ENCODE peak calls at places on chromosome 1, in seven cellular contexts. One of them, this sample, is unnamed.

GRCh38 chr1:203274603-203275381 is 30.5 kb upstream of the BTG2 start:
- DNase-seq in Calu3: no peak
- DNase-seq in uterus: peak; percentile 83
- DNase-seq in progenitor cell of endocrine pancreas: no peak
- DNase-seq in fibroblast of lung: no peak
- DNase-seq in sigmoid colon: peak; percentile 93
- DNase-seq in neural crest cell: no peak
- DNase-seq in this sample: no peak

GRCh38 chr1:155078496-155079209 is at the start of gene EFNA3:
- DNase-seq in progenitor cell of endocrine pancreas: no peak
- DNase-seq in sigmoid colon: peak; percentile 79
- DNase-seq in fibroblast of lung: no peak
- DNase-seq in Calu3: peak; percentile 88
- DNase-seq in neural crest cell: peak; percentile 70
- DNase-seq in uterus: peak; percentile 69
- DNase-seq in this sample: no peak

GRCh38 chr1:213905315-213905714 is 82.5 kb upstream of the PROX1 start:
- DNase-seq in fibroblast of lung: no peak
- DNase-seq in sigmoid colon: no peak
- DNase-seq in Calu3: no peak
- DNase-seq in progenitor cell of endocrine pancreas: no peak
- DNase-seq in neural crest cell: no peak
- DNase-seq in uterus: no peak
- DNase-seq in this sample: no peak

GRCh38 chr1:103416681-103417318 is 108.7 kb upstream of the RNPC3 start:
- DNase-seq in uterus: no peak
- DNase-seq in fibroblast of lung: peak; percentile 8
- DNase-seq in progenitor cell of endocrine pancreas: no peak
- DNase-seq in sigmoid colon: no peak
- DNase-seq in neural crest cell: no peak
- DNase-seq in Calu3: no peak
- DNase-seq in this sample: no peak

GRCh38 chr1:69421286-69421685 is 146.4 kb upstream of the LRRC7 start:
- DNase-seq in neural crest cell: no peak
- DNase-seq in progenitor cell of endocrine pancreas: no peak
- DNase-seq in fibroblast of lung: no peak
- DNase-seq in Calu3: no peak
- DNase-seq in sigmoid colon: no peak
- DNase-seq in uterus: no peak
- DNase-seq in this sample: no peak

GRCh38 chr1:151537112-151537511 is 3.0 kb upstream of the TUFT1 start:
- DNase-seq in uterus: peak; percentile 33
- DNase-seq in progenitor cell of endocrine pancreas: no peak
- DNase-seq in fibroblast of lung: peak; percentile 98
- DNase-seq in sigmoid colon: no peak
- DNase-seq in neural crest cell: no peak
- DNase-seq in Calu3: no peak
- DNase-seq in this sample: no peak

GRCh38 chr1:218878369-218878768 is 295.3 kb upstream of the LYPLAL1 start:
- DNase-seq in Calu3: no peak
- DNase-seq in neural crest cell: no peak
- DNase-seq in progenitor cell of endocrine pancreas: no peak
- DNase-seq in uterus: no peak
- DNase-seq in fibroblast of lung: peak; percentile 47
- DNase-seq in sigmoid colon: no peak
- DNase-seq in this sample: peak; percentile 52

GRCh38 chr1:156356262-156356874 is 12.6 kb upstream of the RHBG start:
- DNase-seq in Calu3: no peak
- DNase-seq in fibroblast of lung: no peak
- DNase-seq in sigmoid colon: no peak
- DNase-seq in neural crest cell: no peak
- DNase-seq in progenitor cell of endocrine pancreas: no peak
- DNase-seq in uterus: no peak
- DNase-seq in this sample: no peak

GRCh38 chr1:189821838-189822237 is 655.8 kb downstream of the BRINP3 start:
- DNase-seq in progenitor cell of endocrine pancreas: no peak
- DNase-seq in sigmoid colon: no peak
- DNase-seq in uterus: no peak
- DNase-seq in Calu3: no peak
- DNase-seq in fibroblast of lung: peak; percentile 4
- DNase-seq in neural crest cell: no peak
- DNase-seq in this sample: no peak

GRCh38 chr1:84171471-84171870 is 27.4 kb downstream of the PRKACB start:
- DNase-seq in fibroblast of lung: no peak
- DNase-seq in Calu3: no peak
- DNase-seq in uterus: no peak
- DNase-seq in neural crest cell: no peak
- DNase-seq in progenitor cell of endocrine pancreas: no peak
- DNase-seq in sigmoid colon: no peak
- DNase-seq in this sample: no peak

GRCh38 chr1:163300569-163300968 is 21.2 kb upstream of the NUF2 start:
- DNase-seq in fibroblast of lung: no peak
- DNase-seq in sigmoid colon: no peak
- DNase-seq in Calu3: no peak
- DNase-seq in progenitor cell of endocrine pancreas: no peak
- DNase-seq in uterus: no peak
- DNase-seq in neural crest cell: no peak
- DNase-seq in this sample: no peak

GRCh38 chr1:209335090-209335692 is 248.3 kb upstream of the CAMK1G start:
- DNase-seq in progenitor cell of endocrine pancreas: peak; percentile 14
- DNase-seq in uterus: no peak
- DNase-seq in Calu3: peak; percentile 49
- DNase-seq in neural crest cell: peak; percentile 49
- DNase-seq in fibroblast of lung: peak; percentile 18
- DNase-seq in sigmoid colon: no peak
- DNase-seq in this sample: no peak

GRCh38 chr1:27522148-27522859 is 32.3 kb upstream of the WASF2 start:
- DNase-seq in neural crest cell: no peak
- DNase-seq in progenitor cell of endocrine pancreas: no peak
- DNase-seq in fibroblast of lung: no peak
- DNase-seq in sigmoid colon: no peak
- DNase-seq in uterus: no peak
- DNase-seq in Calu3: no peak
- DNase-seq in this sample: no peak
- TF ChIP-seq CTCF in neural crest cell: no peak
- TF ChIP-seq CTCF in progenitor cell of endocrine pancreas: no peak
- TF ChIP-seq CTCF in fibroblast of lung: no peak
- TF ChIP-seq CTCF in sigmoid colon: no peak
- TF ChIP-seq CTCF in uterus: no peak
- TF ChIP-seq CTCF in Calu3: no peak
- TF ChIP-seq CTCF in this sample: no peak

GRCh38 chr1:108692724-108693655 is 880 bp downstream of the PRPF38B start:
- DNase-seq in uterus: peak; percentile 42
- DNase-seq in progenitor cell of endocrine pancreas: no peak
- DNase-seq in neural crest cell: no peak
- DNase-seq in sigmoid colon: peak; percentile 76
- DNase-seq in fibroblast of lung: peak; percentile 86
- DNase-seq in Calu3: peak; percentile 36
- DNase-seq in this sample: peak; percentile 40
- TF ChIP-seq CTCF in uterus: no peak
- TF ChIP-seq CTCF in progenitor cell of endocrine pancreas: peak; percentile 29
- TF ChIP-seq CTCF in neural crest cell: peak; percentile 48
- TF ChIP-seq CTCF in sigmoid colon: no peak
- TF ChIP-seq CTCF in fibroblast of lung: peak; percentile 35
- TF ChIP-seq CTCF in Calu3: no peak
- TF ChIP-seq CTCF in this sample: peak; percentile 33

DNA sequence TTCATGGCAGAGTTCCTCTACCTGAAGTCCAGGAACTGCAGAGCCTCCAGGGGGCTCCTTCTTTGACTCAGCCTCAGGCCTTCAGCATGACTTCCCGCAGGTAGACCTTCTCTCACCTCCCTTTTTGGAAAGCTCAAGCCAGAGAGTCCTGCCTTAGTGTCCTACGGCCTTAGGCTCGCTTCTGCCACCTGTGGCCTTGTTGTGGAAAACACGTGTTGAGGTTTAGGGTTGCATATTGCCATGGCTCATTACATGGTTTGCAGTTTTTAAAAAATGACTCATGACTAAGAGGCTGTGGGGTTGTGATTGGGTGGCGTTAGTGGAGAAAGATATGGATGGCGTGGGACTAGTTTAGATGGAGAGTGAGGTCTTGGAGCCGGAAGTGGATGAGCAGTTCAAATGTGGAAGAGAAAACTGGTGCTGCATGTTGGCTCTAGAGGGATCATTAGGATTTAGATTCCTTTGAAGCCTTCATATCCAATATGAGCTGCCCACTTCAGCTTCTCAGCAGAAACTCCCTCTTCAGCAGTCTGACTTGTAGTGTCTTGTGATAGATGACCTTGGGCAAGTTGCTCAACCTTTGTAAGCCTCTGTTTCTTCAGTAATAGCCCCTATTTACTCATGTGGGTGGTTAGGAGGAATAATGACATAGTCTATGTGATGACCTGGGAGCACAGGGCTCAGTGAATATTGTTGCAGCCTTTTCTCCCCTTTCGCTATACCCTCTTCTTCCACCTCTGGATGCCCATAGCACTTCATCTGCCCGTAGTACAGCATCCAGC is 6.5 kb upstream of the FGGY start:
- DNase-seq in progenitor cell of endocrine pancreas: no peak
- DNase-seq in fibroblast of lung: peak; percentile 51
- DNase-seq in uterus: no peak
- DNase-seq in sigmoid colon: no peak
- DNase-seq in Calu3: peak; percentile 69
- DNase-seq in neural crest cell: no peak
- DNase-seq in this sample: no peak
- TF ChIP-seq CTCF in progenitor cell of endocrine pancreas: peak; percentile 54
- TF ChIP-seq CTCF in fibroblast of lung: peak; percentile 46
- TF ChIP-seq CTCF in uterus: no peak
- TF ChIP-seq CTCF in sigmoid colon: no peak
- TF ChIP-seq CTCF in Calu3: peak; percentile 55
- TF ChIP-seq CTCF in neural crest cell: peak; percentile 50
- TF ChIP-seq CTCF in this sample: peak; percentile 28

DNA sequence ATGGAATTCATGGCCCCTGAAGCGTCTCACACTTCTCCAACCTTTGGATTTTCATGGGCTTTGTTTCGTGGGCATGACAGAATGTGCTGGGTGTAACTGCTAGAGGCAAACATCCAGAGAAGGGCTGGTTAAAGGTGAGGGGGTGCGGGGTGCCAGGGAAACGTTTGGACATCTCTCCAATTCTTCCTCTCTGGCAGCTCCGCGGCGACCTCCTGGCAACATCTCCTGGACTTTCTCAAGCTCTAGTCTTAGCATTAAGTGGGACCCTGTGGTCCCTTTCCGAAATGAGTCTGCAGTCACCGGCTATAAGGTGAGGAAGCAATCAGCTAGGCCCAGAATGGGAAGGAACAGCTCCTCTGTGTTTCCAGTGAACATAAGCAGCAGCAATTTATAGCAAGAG is 12.0 kb downstream of the TMEM81 start:
- DNase-seq in Calu3: no peak
- DNase-seq in progenitor cell of endocrine pancreas: no peak
- DNase-seq in neural crest cell: no peak
- DNase-seq in uterus: no peak
- DNase-seq in sigmoid colon: no peak
- DNase-seq in fibroblast of lung: no peak
- DNase-seq in this sample: no peak
- TF ChIP-seq CTCF in Calu3: no peak
- TF ChIP-seq CTCF in progenitor cell of endocrine pancreas: no peak
- TF ChIP-seq CTCF in neural crest cell: no peak
- TF ChIP-seq CTCF in uterus: no peak
- TF ChIP-seq CTCF in sigmoid colon: no peak
- TF ChIP-seq CTCF in fibroblast of lung: no peak
- TF ChIP-seq CTCF in this sample: no peak

This sample was measured in AG09319.